ENCODE peak calls at places on chromosomes 13 and 19, in seven cellular contexts. U is CD8-positive, alpha-beta memory T cell; F is NAMALWA; A is CD4-positive, alpha-beta T cell; E is AG10803; B is A549; L is CD4-positive, CD25-positive, alpha-beta regulatory T cell. Z is an unnamed sample.

GRCh38 chr13:98541211-98541610 is 35.7 kb downstream of the STK24 start:
- DNase-seq in U (no peak), F (no peak), A (no peak), E (peak), B (no peak), L (no peak), Z (no peak)

GRCh38 chr13:105466376-105466775 is 1069.1 kb downstream of the EFNB2 start:
- DNase-seq in U (no peak), F (no peak), A (no peak), E (no peak), B (no peak), L (no peak), Z (no peak)

GRCh38 chr13:61149333-61149730 is 266.3 kb downstream of the PCDH20 start:
- DNase-seq in U (no peak), F (no peak), A (no peak), E (no peak), B (no peak), L (no peak), Z (no peak)

GRCh38 chr19:53132231-53132991 is at the start of gene ZNF415:
- DNase-seq in U (no peak), F (no peak), A (peak), E (peak), B (no peak), L (peak), Z (peak)

GRCh38 chr13:113117335-113117872 is 5.2 kb upstream of the F10 start:
- DNase-seq in U (no peak), F (no peak), A (no peak), E (peak), B (no peak), L (no peak), Z (no peak)

GRCh38 chr13:41917641-41918040 is 43.3 kb downstream of the VWA8 start:
- DNase-seq in U (no peak), F (peak), A (no peak), E (peak), B (no peak), L (peak), Z (peak)

GRCh38 chr19:46009530-46010510 is 13.0 kb downstream of the PGLYRP1 start:
- DNase-seq in U (peak), F (peak), A (peak), E (peak), B (peak), L (peak), Z (peak)

GRCh38 chr19:13429563-13429962 is 76.7 kb downstream of the CACNA1A start:
- DNase-seq in U (no peak), F (no peak), A (no peak), E (no peak), B (no peak), L (no peak), Z (no peak)

GRCh38 chr19:40398417-40399056 is 8.6 kb upstream of the HIPK4 start:
- DNase-seq in U (peak), F (peak), A (peak), E (no peak), B (peak), L (peak), Z (no peak)

GRCh38 chr19:34295103-34295502 is 40.7 kb downstream of the GARRE1 start:
- DNase-seq in U (no peak), F (no peak), A (no peak), E (no peak), B (no peak), L (no peak), Z (no peak)

GRCh38 chr13:39510296-39510695 is 92.7 kb downstream of the LHFPL6 start:
- DNase-seq in U (no peak), F (peak), A (no peak), E (no peak), B (no peak), L (no peak), Z (peak)

GRCh38 chr13:98511435-98511834 is 65.5 kb downstream of the STK24 start:
- DNase-seq in U (no peak), F (no peak), A (no peak), E (no peak), B (no peak), L (peak), Z (no peak)

GRCh38 chr19:18145391-18145999 is 7.5 kb upstream of the PIK3R2 start:
- DNase-seq in U (no peak), F (no peak), A (no peak), E (no peak), B (no peak), L (no peak), Z (no peak)

GRCh38 chr13:101649490-101650126 is 197.1 kb downstream of the ITGBL1 start:
- DNase-seq in U (no peak), F (no peak), A (no peak), E (peak), B (peak), L (no peak), Z (no peak)

GRCh38 chr19:10510301-10510802 is 6.9 kb downstream of the S1PR5 start:
- DNase-seq in U (no peak), F (peak), A (peak), E (no peak), B (no peak), L (peak), Z (peak)

GRCh38 chr19:41427647-41428480 is 690 bp upstream of the B3GNT8 start:
- DNase-seq in U (peak), F (no peak), A (peak), E (peak), B (no peak), L (peak), Z (no peak)

Z was measured in RPMI8226.